ENCODE peak calls at places on chromosomes 3 and 15, in six cellular contexts. E is HepG2, J is K562, L is GM12878, U is NB4, R is endothelial cell of umbilical vein. H is an unnamed sample.

GRCh38 chr3:152957488-152957887 is 122.6 kb downstream of the P2RY1 start:
- DNase-seq in U (no peak), R (no peak), L (no peak), J (no peak), E (no peak), H (no peak)

GRCh38 chr3:11391172-11391879 is 119.1 kb downstream of the ATG7 start:
- DNase-seq in R (no peak), J (no peak), U (no peak), E (no peak), L (no peak), H (no peak)

GRCh38 chr3:148203263-148204010 is 494.3 kb upstream of the AGTR1 start:
- DNase-seq in U (no peak), L (no peak), E (no peak), R (no peak), J (no peak), H (no peak)

GRCh38 chr15:79973445-79974180 is 2.6 kb upstream of the BCL2A1 start:
- DNase-seq in L (no peak), U (peak), R (no peak), E (no peak), J (no peak), H (no peak)

GRCh38 chr3:39892068-39892467 is 82.7 kb downstream of the MYRIP start:
- DNase-seq in U (no peak), R (no peak), E (no peak), J (no peak), L (no peak), H (no peak)

GRCh38 chr3:191740712-191741111 is 279.7 kb downstream of the PYDC2 start:
- DNase-seq in R (no peak), J (no peak), E (no peak), U (no peak), L (no peak), H (no peak)

GRCh38 chr3:37740471-37740870 is 121.2 kb upstream of the CTDSPL start:
- DNase-seq in E (no peak), R (no peak), L (no peak), U (no peak), J (no peak), H (no peak)

GRCh38 chr15:89898146-89898545 is 4.4 kb upstream of the AP3S2 start:
- DNase-seq in R (no peak), J (no peak), L (no peak), E (no peak), U (no peak), H (no peak)

GRCh38 chr3:192080336-192080735 is 619.4 kb downstream of the PYDC2 start:
- DNase-seq in U (no peak), E (no peak), R (no peak), J (no peak), L (no peak), H (no peak)

GRCh38 chr15:39896837-39897236 is 23.2 kb downstream of the GPR176 start:
- DNase-seq in J (no peak), U (no peak), R (no peak), E (no peak), L (no peak), H (no peak)

GRCh38 chr3:81242871-81243270 is 518.6 kb downstream of the GBE1 start:
- DNase-seq in L (no peak), E (peak), U (peak), J (no peak), R (peak), H (no peak)

GRCh38 chr3:61584494-61584893 is 23.1 kb downstream of the PTPRG start:
- DNase-seq in J (no peak), E (no peak), U (no peak), L (no peak), R (no peak), H (no peak)

GRCh38 chr3:3127432-3128010 is 781 bp downstream of the TRNT1 start:
- DNase-seq in E (peak), U (peak), J (peak), R (no peak), L (no peak), H (peak)

GRCh38 chr15:33559207-33559890 is 248.6 kb downstream of the RYR3 start:
- DNase-seq in J (no peak), L (no peak), E (no peak), R (no peak), U (no peak), H (no peak)

GRCh38 chr3:32882603-32883025 is 64.8 kb downstream of the TRIM71 start:
- DNase-seq in E (no peak), J (no peak), L (peak), U (no peak), R (no peak), H (no peak)

GRCh38 chr15:82768414-82769081 is 37.3 kb downstream of the FSD2 start:
- DNase-seq in J (no peak), L (no peak), R (no peak), U (no peak), E (no peak), H (no peak)

GRCh38 chr15:82763361-82764142 is 42.3 kb downstream of the FSD2 start:
- DNase-seq in L (no peak), U (no peak), J (no peak), E (peak), R (no peak), H (no peak)

GRCh38 chr15:82771789-82772607 is 33.9 kb downstream of the FSD2 start:
- DNase-seq in E (no peak), R (no peak), J (no peak), L (no peak), U (no peak), H (no peak)

GRCh38 chr15:82764740-82765139 is 41.1 kb downstream of the FSD2 start:
- DNase-seq in L (no peak), J (no peak), R (no peak), U (no peak), E (no peak), H (no peak)

GRCh38 chr15:82767163-82767829 is 38.6 kb downstream of the FSD2 start:
- DNase-seq in L (no peak), E (no peak), R (no peak), U (peak), J (no peak), H (no peak)
- TF ChIP-seq MYC in L (no peak), E (no peak), R (no peak), U (no peak), J (no peak), H (no peak)

GRCh38 chr15:57519806-57520205 is 71.9 kb upstream of the MYZAP start:
- DNase-seq in L (no peak), U (no peak), E (no peak), R (no peak), J (no peak), H (no peak)

GRCh38 chr15:57525581-57525980 is 66.1 kb upstream of the MYZAP start:
- DNase-seq in U (no peak), E (no peak), J (no peak), L (no peak), R (peak), H (no peak)

GRCh38 chr15:57518779-57519410 is 72.8 kb upstream of the MYZAP start:
- DNase-seq in J (no peak), U (no peak), L (no peak), R (no peak), E (no peak), H (no peak)

GRCh38 chr15:57522148-57522547 is 69.6 kb upstream of the MYZAP start:
- DNase-seq in J (no peak), L (no peak), R (no peak), U (no peak), E (no peak), H (no peak)

GRCh38 chr15:57521503-57521902 is 70.2 kb upstream of the MYZAP start:
- DNase-seq in R (no peak), E (no peak), U (no peak), J (no peak), L (no peak), H (no peak)
- TF ChIP-seq MYC in R (no peak), E (no peak), U (no peak), J (no peak), L (no peak), H (no peak)

GRCh38 chr3:171088984-171089754 is 62.6 kb upstream of the SLC2A2 start:
- DNase-seq in R (peak), L (no peak), E (peak), J (no peak), U (peak), H (no peak)
- TF ChIP-seq MYC in R (no peak), L (no peak), E (no peak), J (no peak), U (no peak), H (no peak)

DNA sequence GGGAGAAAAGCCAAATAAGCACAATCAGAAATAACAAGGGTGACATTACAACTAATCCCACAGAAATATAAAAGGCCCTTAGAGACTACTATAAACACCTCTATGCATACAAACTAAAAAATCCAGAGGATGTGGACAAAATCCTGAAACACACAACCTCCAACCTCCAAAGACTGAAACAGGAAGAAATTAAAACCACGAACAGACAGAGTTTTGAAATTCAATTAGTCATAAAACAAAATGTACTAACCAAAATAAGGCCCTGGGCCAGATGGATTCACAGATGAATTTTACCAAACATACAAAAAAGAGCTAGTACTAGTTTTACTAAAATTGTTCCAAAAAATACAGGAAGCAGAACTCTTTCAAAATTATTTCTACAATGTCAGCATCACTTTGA is 1043.6 kb downstream of the DIPK2A start:
- DNase-seq in L (no peak), J (no peak), E (no peak), U (peak), R (peak), H (no peak)
- TF ChIP-seq MYC in L (no peak), J (no peak), E (no peak), U (no peak), R (no peak), H (no peak)

GRCh38 chr15:46413799-46414198 is 779.0 kb downstream of the SQOR start:
- DNase-seq in U (no peak), J (no peak), E (no peak), L (no peak), R (no peak), H (no peak)
- TF ChIP-seq MYC in U (no peak), J (no peak), E (no peak), L (no peak), R (no peak), H (no peak)

GRCh38 chr15:41775651-41776050 is 1.4 kb downstream of the MAPKBP1 start:
- DNase-seq in E (no peak), U (no peak), R (no peak), J (no peak), L (no peak), H (no peak)

GRCh38 chr15:41779662-41780157 is 5.4 kb downstream of the MAPKBP1 start:
- DNase-seq in L (no peak), J (no peak), E (no peak), U (no peak), R (no peak), H (no peak)

GRCh38 chr15:41774873-41775417 is 661 bp downstream of the MAPKBP1 start:
- DNase-seq in U (no peak), R (no peak), L (no peak), J (no peak), E (no peak), H (no peak)

GRCh38 chr15:41778503-41778902 is 4.2 kb downstream of the MAPKBP1 start:
- DNase-seq in U (no peak), J (no peak), E (no peak), L (no peak), R (peak), H (no peak)

DNA sequence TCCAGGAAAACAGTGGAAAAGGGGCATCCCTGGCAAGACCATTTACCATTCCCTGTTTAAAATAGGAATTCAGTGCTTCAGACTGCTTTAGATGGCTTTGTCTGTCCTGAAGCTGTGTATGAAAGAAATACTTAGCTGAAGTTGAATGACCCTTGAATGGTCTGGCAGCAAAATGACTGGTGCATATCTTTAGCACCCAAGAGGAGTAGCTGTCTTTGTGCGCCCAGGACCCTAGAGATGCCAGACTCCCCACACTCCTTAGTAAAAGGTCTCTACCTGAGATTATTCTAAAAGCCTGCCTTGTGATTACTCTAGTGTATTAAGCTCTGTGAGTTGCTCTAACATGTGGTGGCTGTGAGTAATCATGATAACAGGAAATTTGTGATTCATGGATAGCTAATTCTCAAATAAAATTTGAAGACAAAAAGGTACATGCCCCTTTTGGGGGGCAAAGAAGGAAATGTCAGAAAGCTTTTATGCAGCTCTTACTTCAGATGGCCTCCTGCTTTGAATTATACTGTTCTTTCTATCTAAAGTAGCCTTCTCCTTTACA is 3.2 kb downstream of the MAPKBP1 start:
- DNase-seq in E (no peak), R (peak), L (no peak), J (no peak), U (no peak), H (no peak)
- TF ChIP-seq MYC in E (no peak), R (no peak), L (no peak), J (no peak), U (no peak), H (no peak)

GRCh38 chr3:170372190-170372879 is 14.8 kb downstream of the SKIL start:
- DNase-seq in E (no peak), R (no peak), J (no peak), U (no peak), L (no peak), H (no peak)
- TF ChIP-seq MYC in E (no peak), R (no peak), J (no peak), U (no peak), L (no peak), H (no peak)

GRCh38 chr3:4633078-4634004 is 140.2 kb downstream of the ITPR1 start:
- DNase-seq in R (peak), E (peak), J (peak), L (peak), U (peak), H (peak)

GRCh38 chr3:4634894-4635293 is 141.7 kb downstream of the ITPR1 start:
- DNase-seq in E (no peak), R (no peak), L (no peak), J (no peak), U (no peak), H (no peak)

GRCh38 chr3:4627651-4628375 is 134.7 kb downstream of the ITPR1 start:
- DNase-seq in R (no peak), U (no peak), E (no peak), J (no peak), L (no peak), H (no peak)

GRCh38 chr3:4629095-4630007 is 136.2 kb downstream of the ITPR1 start:
- DNase-seq in J (no peak), E (no peak), R (no peak), U (no peak), L (no peak), H (no peak)
- TF ChIP-seq MYC in J (no peak), E (no peak), R (no peak), U (no peak), L (no peak), H (no peak)

H was measured in A549.